ENCODE peak calls at places on chromosomes 5 and 9, in four cellular contexts. V is PC-3, A is HepG2, W is neuronal stem cell. B is an unnamed sample.

GRCh38 chr9:117034862-117035261 is 347.8 kb downstream of the TRIM32 start:
- DNase-seq in V (peak), A (no peak), W (peak), B (no peak)

GRCh38 chr9:131701789-131702337 is 38.0 kb downstream of the RAPGEF1 start:
- DNase-seq in V (no peak), A (no peak), W (no peak), B (no peak)

GRCh38 chr9:2086971-2087370 is 71.8 kb downstream of the SMARCA2 start:
- DNase-seq in V (no peak), A (no peak), W (no peak), B (no peak)

GRCh38 chr9:136110082-136111061 is 8.3 kb downstream of the TMEM250 start:
- DNase-seq in V (peak), A (no peak), W (no peak), B (peak)

GRCh38 chr5:119031047-119031886 is 39.6 kb upstream of the DMXL1 start:
- DNase-seq in V (no peak), A (no peak), W (no peak), B (no peak)

GRCh38 chr5:54296386-54296785 is 14.0 kb downstream of the ARL15 start:
- DNase-seq in V (peak), A (no peak), W (no peak), B (no peak)

GRCh38 chr9:69036319-69036718 is 767 bp downstream of the FXN start:
- DNase-seq in V (peak), A (peak), W (no peak), B (no peak)

GRCh38 chr5:74017786-74018211 is 391.8 kb downstream of the ARHGEF28 start:
- DNase-seq in V (peak), A (no peak), W (no peak), B (peak)

GRCh38 chr5:89301572-89302025 is 418.6 kb upstream of the MEF2C start:
- DNase-seq in V (no peak), A (no peak), W (no peak), B (no peak)

GRCh38 chr5:164475339-164475977 is 970.0 kb downstream of the MAT2B start:
- DNase-seq in V (peak), A (peak), W (no peak), B (peak)

GRCh38 chr9:134307223-134307600 is 19.0 kb upstream of the RXRA start:
- DNase-seq in V (no peak), A (no peak), W (no peak), B (no peak)

GRCh38 chr9:137534256-137535119 is 15.7 kb downstream of the PNPLA7 start:
- DNase-seq in V (peak), A (peak), W (no peak), B (peak)

DNA sequence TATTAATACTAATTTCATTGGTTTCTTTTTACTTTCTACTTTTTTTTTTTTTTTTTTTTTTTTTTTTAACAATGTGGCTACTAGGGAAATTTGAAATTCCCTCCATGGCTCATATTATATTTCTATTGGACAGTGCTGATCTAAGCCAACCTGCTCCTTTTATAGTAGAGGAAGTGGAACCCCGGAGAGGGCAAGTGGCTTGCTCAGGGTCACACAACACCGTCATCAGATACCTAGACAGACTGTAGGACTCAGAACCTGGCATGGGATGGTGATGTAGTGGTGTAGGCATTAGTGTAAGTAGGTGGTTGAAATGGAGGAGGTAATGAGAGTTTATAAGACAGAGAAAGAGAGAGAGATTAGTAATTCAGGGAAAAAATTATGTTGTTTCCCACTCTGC is 10.8 kb downstream of the ZNF618 start:
- DNase-seq in V (no peak), A (no peak), W (no peak), B (no peak)
- H3K4me3 ChIP-seq in V (no peak), A (no peak), W (no peak), B (no peak)

GRCh38 chr5:151676719-151677118 is 10.0 kb downstream of the SPARC start:
- DNase-seq in V (no peak), A (no peak), W (no peak), B (peak)

GRCh38 chr5:151675225-151675955 is 11.3 kb downstream of the SPARC start:
- DNase-seq in V (no peak), A (no peak), W (no peak), B (peak)

GRCh38 chr5:151678713-151679112 is 8.0 kb downstream of the SPARC start:
- DNase-seq in V (no peak), A (no peak), W (no peak), B (no peak)

GRCh38 chr5:151678146-151678545 is 8.6 kb downstream of the SPARC start:
- DNase-seq in V (no peak), A (no peak), W (no peak), B (peak)

GRCh38 chr5:151675956-151676712 is 10.6 kb downstream of the SPARC start:
- DNase-seq in V (peak), A (no peak), W (no peak), B (no peak)
- H3K4me3 ChIP-seq in V (no peak), A (no peak), W (no peak), B (peak)

GRCh38 chr5:176844706-176845391 is 34.5 kb downstream of the UNC5A start:
- DNase-seq in V (peak), A (no peak), W (no peak), B (peak)
- H3K4me3 ChIP-seq in V (peak), A (no peak), W (no peak), B (no peak)

GRCh38 chr5:112823181-112823580 is 37.9 kb upstream of the SRP19 start:
- DNase-seq in V (no peak), A (no peak), W (no peak), B (no peak)

GRCh38 chr5:112822456-112822855 is 38.6 kb upstream of the SRP19 start:
- DNase-seq in V (no peak), A (no peak), W (no peak), B (peak)

GRCh38 chr5:112823656-112824055 is 37.4 kb upstream of the SRP19 start:
- DNase-seq in V (peak), A (no peak), W (no peak), B (no peak)

GRCh38 chr5:112824197-112824596 is 36.9 kb upstream of the SRP19 start:
- DNase-seq in V (no peak), A (no peak), W (no peak), B (no peak)

GRCh38 chr5:112820246-112820645 is 40.8 kb upstream of the SRP19 start:
- DNase-seq in V (no peak), A (no peak), W (no peak), B (no peak)
- H3K4me3 ChIP-seq in V (no peak), A (no peak), W (no peak), B (no peak)